ENCODE peak calls at places on chromosomes 5 and 9, in seven cellular contexts. One of them, this sample, is unnamed.

GRCh38 chr5:22044229-22044628 is 808.9 kb downstream of the CDH12 start:
- DNase-seq in activated gamma-delta T cell treated with Interleukin-2 at 50 U/mL for 16 hours: no peak
- DNase-seq in sigmoid colon: no peak
- DNase-seq in NCI-H69: peak; percentile 46
- DNase-seq in H4: no peak
- DNase-seq in A673: no peak
- DNase-seq in astrocyte of the spinal cord: no peak
- DNase-seq in this sample: no peak

GRCh38 chr9:33202018-33202417 is 34.9 kb upstream of the B4GALT1 start:
- DNase-seq in activated gamma-delta T cell treated with Interleukin-2 at 50 U/mL for 16 hours: no peak
- DNase-seq in NCI-H69: no peak
- DNase-seq in astrocyte of the spinal cord: no peak
- DNase-seq in sigmoid colon: no peak
- DNase-seq in H4: no peak
- DNase-seq in A673: no peak
- DNase-seq in this sample: no peak

GRCh38 chr5:129098488-129099183 is 4.1 kb downstream of the ISOC1 start:
- DNase-seq in astrocyte of the spinal cord: no peak
- DNase-seq in H4: peak; percentile 13
- DNase-seq in activated gamma-delta T cell treated with Interleukin-2 at 50 U/mL for 16 hours: no peak
- DNase-seq in sigmoid colon: no peak
- DNase-seq in A673: no peak
- DNase-seq in NCI-H69: peak; percentile 6
- DNase-seq in this sample: no peak

GRCh38 chr9:82021198-82021597 is 32.6 kb downstream of the SPATA31D1 start:
- DNase-seq in activated gamma-delta T cell treated with Interleukin-2 at 50 U/mL for 16 hours: no peak
- DNase-seq in astrocyte of the spinal cord: peak; percentile 96
- DNase-seq in NCI-H69: peak; percentile 19
- DNase-seq in sigmoid colon: peak; percentile 82
- DNase-seq in H4: peak; percentile 42
- DNase-seq in A673: no peak
- DNase-seq in this sample: no peak

GRCh38 chr5:108028411-108028810 is 353.5 kb downstream of the FBXL17 start:
- DNase-seq in activated gamma-delta T cell treated with Interleukin-2 at 50 U/mL for 16 hours: no peak
- DNase-seq in NCI-H69: peak; percentile 80
- DNase-seq in H4: no peak
- DNase-seq in A673: no peak
- DNase-seq in astrocyte of the spinal cord: no peak
- DNase-seq in sigmoid colon: no peak
- DNase-seq in this sample: no peak

GRCh38 chr9:125239631-125240597 is 1.2 kb downstream of the HSPA5 start:
- DNase-seq in sigmoid colon: no peak
- DNase-seq in H4: no peak
- DNase-seq in activated gamma-delta T cell treated with Interleukin-2 at 50 U/mL for 16 hours: no peak
- DNase-seq in A673: no peak
- DNase-seq in NCI-H69: no peak
- DNase-seq in astrocyte of the spinal cord: no peak
- DNase-seq in this sample: no peak

GRCh38 chr5:68845121-68845520 is 248.7 kb upstream of the SLC30A5 start:
- DNase-seq in activated gamma-delta T cell treated with Interleukin-2 at 50 U/mL for 16 hours: no peak
- DNase-seq in H4: no peak
- DNase-seq in sigmoid colon: no peak
- DNase-seq in NCI-H69: no peak
- DNase-seq in A673: no peak
- DNase-seq in astrocyte of the spinal cord: peak; percentile 23
- DNase-seq in this sample: no peak

GRCh38 chr5:61933787-61934626 is 372.0 kb upstream of the KIF2A start:
- DNase-seq in NCI-H69: peak; percentile 97
- DNase-seq in H4: peak; percentile 61
- DNase-seq in A673: peak; percentile 83
- DNase-seq in sigmoid colon: no peak
- DNase-seq in activated gamma-delta T cell treated with Interleukin-2 at 50 U/mL for 16 hours: no peak
- DNase-seq in astrocyte of the spinal cord: peak; percentile 49
- DNase-seq in this sample: peak; percentile 47

GRCh38 chr5:176185133-176185733 is 53.0 kb upstream of the SIMC1 start:
- DNase-seq in astrocyte of the spinal cord: no peak
- DNase-seq in activated gamma-delta T cell treated with Interleukin-2 at 50 U/mL for 16 hours: no peak
- DNase-seq in H4: no peak
- DNase-seq in sigmoid colon: no peak
- DNase-seq in NCI-H69: peak; percentile 96
- DNase-seq in A673: no peak
- DNase-seq in this sample: no peak

GRCh38 chr5:91419571-91420537 is 36.7 kb upstream of the ARRDC3 start:
- DNase-seq in activated gamma-delta T cell treated with Interleukin-2 at 50 U/mL for 16 hours: peak; percentile 76
- DNase-seq in sigmoid colon: peak; percentile 73
- DNase-seq in astrocyte of the spinal cord: peak; percentile 67
- DNase-seq in A673: peak; percentile 86
- DNase-seq in NCI-H69: peak; percentile 74
- DNase-seq in H4: peak; percentile 41
- DNase-seq in this sample: peak; percentile 52

GRCh38 chr9:12875216-12875615 is 100.4 kb downstream of the LURAP1L start:
- DNase-seq in A673: peak; percentile 23
- DNase-seq in sigmoid colon: no peak
- DNase-seq in astrocyte of the spinal cord: no peak
- DNase-seq in H4: no peak
- DNase-seq in activated gamma-delta T cell treated with Interleukin-2 at 50 U/mL for 16 hours: no peak
- DNase-seq in NCI-H69: no peak
- DNase-seq in this sample: no peak